ENCODE peak calls at places on chromosomes 5 and 9, in ten cellular contexts. One of them, this sample, is unnamed.

GRCh38 chr5:169299651-169300467 is 1.1 kb downstream of the SLIT3 start:
- DNase-seq in iPS-NIHi11: peak
- DNase-seq in tibial artery: no peak
- DNase-seq in GM10248: no peak
- DNase-seq in cerebellum: peak
- DNase-seq in endothelial cell: no peak
- DNase-seq in neural crest cell: no peak
- DNase-seq in lower leg skin: no peak
- DNase-seq in neural progenitor cell: peak
- DNase-seq in activated CD4-positive, alpha-beta T cell treated with anti-CD3 and anti-CD28 coated beads, Interleukin-2, amount 50 U/mL, for 4 hours: no peak
- DNase-seq in this sample: peak

GRCh38 chr5:96616801-96617200 is 45.4 kb upstream of the CAST start:
- DNase-seq in iPS-NIHi11: no peak
- DNase-seq in tibial artery: no peak
- DNase-seq in GM10248: no peak
- DNase-seq in cerebellum: no peak
- DNase-seq in endothelial cell: no peak
- DNase-seq in neural crest cell: no peak
- DNase-seq in lower leg skin: no peak
- DNase-seq in neural progenitor cell: no peak
- DNase-seq in activated CD4-positive, alpha-beta T cell treated with anti-CD3 and anti-CD28 coated beads, Interleukin-2, amount 50 U/mL, for 4 hours: no peak
- DNase-seq in this sample: no peak

GRCh38 chr9:96686638-96687335 is 31.7 kb upstream of the PRXL2C start:
- DNase-seq in iPS-NIHi11: peak
- DNase-seq in tibial artery: peak
- DNase-seq in GM10248: peak
- DNase-seq in cerebellum: peak
- DNase-seq in endothelial cell: peak
- DNase-seq in neural crest cell: peak
- DNase-seq in lower leg skin: peak
- DNase-seq in neural progenitor cell: peak
- DNase-seq in activated CD4-positive, alpha-beta T cell treated with anti-CD3 and anti-CD28 coated beads, Interleukin-2, amount 50 U/mL, for 4 hours: peak
- DNase-seq in this sample: peak

GRCh38 chr5:35061216-35061615 is 13.5 kb upstream of the AGXT2 start:
- DNase-seq in iPS-NIHi11: no peak
- DNase-seq in tibial artery: peak
- DNase-seq in GM10248: no peak
- DNase-seq in cerebellum: no peak
- DNase-seq in endothelial cell: no peak
- DNase-seq in neural crest cell: no peak
- DNase-seq in lower leg skin: peak
- DNase-seq in neural progenitor cell: no peak
- DNase-seq in activated CD4-positive, alpha-beta T cell treated with anti-CD3 and anti-CD28 coated beads, Interleukin-2, amount 50 U/mL, for 4 hours: no peak
- DNase-seq in this sample: no peak

GRCh38 chr9:123378028-123378427 is 22.0 kb downstream of the CRB2 start:
- DNase-seq in iPS-NIHi11: no peak
- DNase-seq in tibial artery: no peak
- DNase-seq in GM10248: no peak
- DNase-seq in cerebellum: no peak
- DNase-seq in endothelial cell: no peak
- DNase-seq in neural crest cell: no peak
- DNase-seq in lower leg skin: no peak
- DNase-seq in neural progenitor cell: no peak
- DNase-seq in activated CD4-positive, alpha-beta T cell treated with anti-CD3 and anti-CD28 coated beads, Interleukin-2, amount 50 U/mL, for 4 hours: no peak
- DNase-seq in this sample: no peak

GRCh38 chr5:172425402-172425801 is 28.9 kb downstream of the SH3PXD2B start:
- DNase-seq in iPS-NIHi11: no peak
- DNase-seq in tibial artery: no peak
- DNase-seq in GM10248: no peak
- DNase-seq in cerebellum: no peak
- DNase-seq in endothelial cell: no peak
- DNase-seq in neural crest cell: no peak
- DNase-seq in lower leg skin: no peak
- DNase-seq in neural progenitor cell: no peak
- DNase-seq in activated CD4-positive, alpha-beta T cell treated with anti-CD3 and anti-CD28 coated beads, Interleukin-2, amount 50 U/mL, for 4 hours: no peak
- DNase-seq in this sample: no peak

GRCh38 chr9:134178781-134179551 is 14.6 kb upstream of the RNU6ATAC start:
- DNase-seq in iPS-NIHi11: peak
- DNase-seq in tibial artery: peak
- DNase-seq in GM10248: no peak
- DNase-seq in cerebellum: peak
- DNase-seq in endothelial cell: no peak
- DNase-seq in neural crest cell: no peak
- DNase-seq in lower leg skin: no peak
- DNase-seq in neural progenitor cell: no peak
- DNase-seq in activated CD4-positive, alpha-beta T cell treated with anti-CD3 and anti-CD28 coated beads, Interleukin-2, amount 50 U/mL, for 4 hours: no peak
- DNase-seq in this sample: no peak

GRCh38 chr5:120151181-120151580 is 312.9 kb upstream of the PRR16 start:
- DNase-seq in iPS-NIHi11: no peak
- DNase-seq in tibial artery: no peak
- DNase-seq in GM10248: no peak
- DNase-seq in cerebellum: no peak
- DNase-seq in endothelial cell: no peak
- DNase-seq in neural crest cell: no peak
- DNase-seq in lower leg skin: no peak
- DNase-seq in neural progenitor cell: no peak
- DNase-seq in activated CD4-positive, alpha-beta T cell treated with anti-CD3 and anti-CD28 coated beads, Interleukin-2, amount 50 U/mL, for 4 hours: no peak
- DNase-seq in this sample: no peak

GRCh38 chr5:90590-91547 is 1.1 kb upstream of the PLEKHG4B start:
- DNase-seq in iPS-NIHi11: no peak
- DNase-seq in tibial artery: no peak
- DNase-seq in GM10248: peak
- DNase-seq in cerebellum: no peak
- DNase-seq in endothelial cell: no peak
- DNase-seq in neural crest cell: no peak
- DNase-seq in lower leg skin: no peak
- DNase-seq in neural progenitor cell: no peak
- DNase-seq in activated CD4-positive, alpha-beta T cell treated with anti-CD3 and anti-CD28 coated beads, Interleukin-2, amount 50 U/mL, for 4 hours: no peak
- DNase-seq in this sample: no peak

GRCh38 chr9:132283863-132284262 is 70.9 kb downstream of the SETX start:
- DNase-seq in iPS-NIHi11: no peak
- DNase-seq in tibial artery: no peak
- DNase-seq in GM10248: no peak
- DNase-seq in cerebellum: no peak
- DNase-seq in endothelial cell: no peak
- DNase-seq in neural crest cell: no peak
- DNase-seq in lower leg skin: no peak
- DNase-seq in neural progenitor cell: no peak
- DNase-seq in activated CD4-positive, alpha-beta T cell treated with anti-CD3 and anti-CD28 coated beads, Interleukin-2, amount 50 U/mL, for 4 hours: no peak
- DNase-seq in this sample: no peak

GRCh38 chr5:96377167-96377566 is 55.9 kb downstream of the PCSK1 start:
- DNase-seq in iPS-NIHi11: no peak
- DNase-seq in tibial artery: no peak
- DNase-seq in GM10248: no peak
- DNase-seq in cerebellum: no peak
- DNase-seq in endothelial cell: no peak
- DNase-seq in neural crest cell: no peak
- DNase-seq in lower leg skin: no peak
- DNase-seq in neural progenitor cell: no peak
- DNase-seq in activated CD4-positive, alpha-beta T cell treated with anti-CD3 and anti-CD28 coated beads, Interleukin-2, amount 50 U/mL, for 4 hours: no peak
- DNase-seq in this sample: no peak